ENCODE peak calls at places on chromosomes 12 and 14, in ten cellular contexts. K is heart right ventricle; R is WTC11; I is breast epithelium; P is body of pancreas; E is activated naive CD4-positive, alpha-beta T cell; L is epithelial cell of esophagus; A is AG20443; O is NCI-H748 treated with DMSO at 0.1 percent for 48 hours; F is NCI-H187 treated with DMSO at 0.1 percent for 48 hours. B is an unnamed sample.

GRCh38 chr14:61406670-61407069 is 85.3 kb downstream of the PRKCH start:
- DNase-seq in K (no peak), R (no peak), I (no peak), P (no peak), E (no peak), L (no peak), A (no peak), O (no peak), F (no peak), B (no peak)

GRCh38 chr12:542290-543113 is 82.8 kb downstream of the B4GALNT3 start:
- DNase-seq in K (no peak), R (no peak), I (no peak), P (no peak), E (no peak), L (no peak), A (no peak), O (no peak), F (no peak), B (no peak)

GRCh38 chr12:113437729-113438100 is 15.5 kb downstream of the SDSL start:
- DNase-seq in K (no peak), R (no peak), I (no peak), P (no peak), E (no peak), L (no peak), A (no peak), O (no peak), F (no peak), B (no peak)

GRCh38 chr12:86914716-86915115 is 658.5 kb upstream of the MGAT4C start:
- DNase-seq in K (no peak), R (peak), I (no peak), P (no peak), E (no peak), L (peak), A (peak), O (peak), F (no peak), B (no peak)

GRCh38 chr14:93017341-93017797 is 94.4 kb downstream of the CHGA start:
- DNase-seq in K (peak), R (no peak), I (no peak), P (peak), E (no peak), L (no peak), A (no peak), O (no peak), F (no peak), B (no peak)

GRCh38 chr14:57189070-57189469 is 79.6 kb downstream of the EXOC5 start:
- DNase-seq in K (no peak), R (no peak), I (no peak), P (no peak), E (no peak), L (peak), A (peak), O (peak), F (no peak), B (peak)

GRCh38 chr14:99363051-99363450 is 91.1 kb upstream of the BCL11B start:
- DNase-seq in K (no peak), R (no peak), I (no peak), P (no peak), E (no peak), L (no peak), A (no peak), O (no peak), F (no peak), B (no peak)

GRCh38 chr12:116919247-116919671 is 8.5 kb downstream of the FBXW8 start:
- DNase-seq in K (no peak), R (no peak), I (no peak), P (no peak), E (no peak), L (no peak), A (no peak), O (no peak), F (peak), B (no peak)

GRCh38 chr12:24778486-24779304 is 170.2 kb downstream of the BCAT1 start:
- DNase-seq in K (no peak), R (no peak), I (no peak), P (no peak), E (no peak), L (peak), A (peak), O (peak), F (no peak), B (no peak)

GRCh38 chr12:51208016-51208660 is 9.7 kb downstream of the POU6F1 start:
- DNase-seq in K (no peak), R (no peak), I (no peak), P (no peak), E (no peak), L (no peak), A (no peak), O (no peak), F (no peak), B (no peak)

GRCh38 chr12:131734336-131735152 is 23.7 kb downstream of the SFSWAP start:
- DNase-seq in K (no peak), R (no peak), I (no peak), P (no peak), E (no peak), L (peak), A (no peak), O (no peak), F (no peak), B (no peak)

GRCh38 chr12:6333566-6333965 is 8.3 kb downstream of the TNFRSF1A start:
- DNase-seq in K (no peak), R (no peak), I (no peak), P (no peak), E (no peak), L (peak), A (peak), O (no peak), F (no peak), B (no peak)

GRCh38 chr14:76647699-76648298 is 113.5 kb upstream of the VASH1 start:
- DNase-seq in K (no peak), R (peak), I (no peak), P (peak), E (no peak), L (peak), A (peak), O (peak), F (peak), B (peak)

GRCh38 chr12:122793685-122794106 is 19.3 kb downstream of the CCDC62 start:
- DNase-seq in K (no peak), R (no peak), I (no peak), P (no peak), E (no peak), L (peak), A (peak), O (peak), F (peak), B (no peak)

GRCh38 chr14:28742171-28742846 is 24.3 kb upstream of the FOXG1 start:
- DNase-seq in K (no peak), R (no peak), I (no peak), P (no peak), E (no peak), L (peak), A (no peak), O (no peak), F (no peak), B (no peak)

GRCh38 chr14:69090187-69090789 is 62.6 kb downstream of the DCAF5 start:
- DNase-seq in K (no peak), R (peak), I (no peak), P (peak), E (no peak), L (peak), A (peak), O (no peak), F (no peak), B (no peak)

GRCh38 chr12:109461049-109461845 is 15.9 kb downstream of the KCTD10 start:
- DNase-seq in K (no peak), R (no peak), I (no peak), P (no peak), E (no peak), L (no peak), A (peak), O (no peak), F (no peak), B (no peak)

GRCh38 chr12:27969901-27970390 is 2.6 kb downstream of the PTHLH start:
- DNase-seq in K (peak), R (peak), I (peak), P (peak), E (no peak), L (peak), A (peak), O (no peak), F (no peak), B (no peak)

GRCh38 chr14:67537736-67538135 is 4.6 kb downstream of the PLEKHH1 start:
- DNase-seq in K (no peak), R (no peak), I (no peak), P (peak), E (no peak), L (no peak), A (no peak), O (no peak), F (no peak), B (no peak)

GRCh38 chr14:54735424-54735823 is 167.2 kb downstream of the GCH1 start:
- DNase-seq in K (no peak), R (no peak), I (no peak), P (no peak), E (no peak), L (no peak), A (no peak), O (no peak), F (no peak), B (no peak)

GRCh38 chr14:78637489-78637888 is 467.3 kb downstream of the NRXN3 start:
- DNase-seq in K (no peak), R (no peak), I (no peak), P (peak), E (no peak), L (no peak), A (no peak), O (no peak), F (no peak), B (no peak)

GRCh38 chr12:2634481-2634880 is 160.3 kb upstream of the FKBP4 start:
- DNase-seq in K (no peak), R (no peak), I (no peak), P (no peak), E (no peak), L (no peak), A (no peak), O (no peak), F (no peak), B (no peak)

GRCh38 chr12:62834406-62834805 is 100.5 kb downstream of the PPM1H start:
- DNase-seq in K (peak), R (no peak), I (no peak), P (no peak), E (no peak), L (no peak), A (no peak), O (no peak), F (no peak), B (no peak)

GRCh38 chr12:55717397-55718007 is 1.7 kb downstream of the BLOC1S1 start:
- DNase-seq in K (no peak), R (no peak), I (no peak), P (no peak), E (no peak), L (peak), A (no peak), O (no peak), F (no peak), B (no peak)

GRCh38 chr14:93033983-93034670 is 81.6 kb downstream of the ITPK1 start:
- DNase-seq in K (no peak), R (peak), I (no peak), P (no peak), E (no peak), L (no peak), A (no peak), O (no peak), F (no peak), B (no peak)

GRCh38 chr12:106883421-106883820 is 72.3 kb upstream of the TMEM263 start:
- DNase-seq in K (no peak), R (no peak), I (no peak), P (no peak), E (no peak), L (peak), A (no peak), O (no peak), F (no peak), B (no peak)

GRCh38 chr12:64679487-64679983 is 69.2 kb downstream of the RASSF3 start:
- DNase-seq in K (peak), R (no peak), I (peak), P (peak), E (no peak), L (peak), A (peak), O (peak), F (no peak), B (peak)

GRCh38 chr14:65972346-65972745 is 513.8 kb upstream of the CCDC196 start:
- DNase-seq in K (no peak), R (no peak), I (no peak), P (no peak), E (no peak), L (no peak), A (no peak), O (no peak), F (no peak), B (no peak)